ENCODE peak calls at places on chromosomes 1 and 21, in nine cellular contexts. A is hepatic stellate cell, X is left ventricle myocardium inferior, I is NCI-H1092 treated with DMSO at 0.1 percent for 48 hours, L is NAMALWA, W is NCI-H1105 treated with DMSO at 0.1 percent for 48 hours, H is KG1, Q is left ventricle myocardium superior, V is endodermal cell. Y is an unnamed sample.

GRCh38 chr1:244046907-244047738 is 4.0 kb upstream of the ZBTB18 start:
- DNase-seq in A (no peak), X (no peak), I (peak; percentile 22), L (no peak), W (no peak), H (peak; percentile 63), Q (no peak), V (no peak), Y (peak; percentile 13)

GRCh38 chr1:94658221-94658620 is 116.7 kb upstream of the F3 start:
- DNase-seq in A (peak; percentile 32), X (peak; percentile 39), I (no peak), L (no peak), W (no peak), H (no peak), Q (no peak), V (peak; percentile 80), Y (no peak)

GRCh38 chr1:156165083-156165482 is 11.7 kb downstream of the SEMA4A start:
- DNase-seq in A (no peak), X (no peak), I (no peak), L (no peak), W (no peak), H (no peak), Q (no peak), V (no peak), Y (no peak)

GRCh38 chr1:231693361-231694080 is 66.9 kb downstream of the DISC1 start:
- DNase-seq in A (no peak), X (peak; percentile 18), I (peak; percentile 12), L (no peak), W (no peak), H (no peak), Q (no peak), V (no peak), Y (no peak)

GRCh38 chr1:11013160-11013531 is 692 bp downstream of the TARDBP start:
- DNase-seq in A (no peak), X (no peak), I (no peak), L (no peak), W (no peak), H (no peak), Q (no peak), V (no peak), Y (peak; percentile 26)

GRCh38 chr1:178172939-178173338 is 79.0 kb downstream of the RASAL2 start:
- DNase-seq in A (no peak), X (no peak), I (no peak), L (no peak), W (no peak), H (no peak), Q (no peak), V (no peak), Y (no peak)

GRCh38 chr1:97500696-97501297 is 420.0 kb downstream of the DPYD start:
- DNase-seq in A (no peak), X (no peak), I (no peak), L (no peak), W (no peak), H (no peak), Q (no peak), V (no peak), Y (no peak)

GRCh38 chr21:37385179-37385765 is 18.7 kb downstream of the DYRK1A start:
- DNase-seq in A (no peak), X (no peak), I (no peak), L (no peak), W (no peak), H (no peak), Q (no peak), V (no peak), Y (no peak)

GRCh38 chr1:3992103-3992556 is 92.1 kb upstream of the C1orf174 start:
- DNase-seq in A (no peak), X (no peak), I (no peak), L (peak; percentile 60), W (no peak), H (no peak), Q (no peak), V (no peak), Y (no peak)

GRCh38 chr1:30816211-30817082 is 58.9 kb upstream of the LAPTM5 start:
- DNase-seq in A (peak; percentile 89), X (peak; percentile 44), I (peak; percentile 20), L (no peak), W (peak; percentile 27), H (no peak), Q (peak; percentile 58), V (peak; percentile 94), Y (no peak)

GRCh38 chr21:36437745-36438128 is 42.2 kb downstream of the CLDN14 start:
- DNase-seq in A (peak; percentile 66), X (no peak), I (no peak), L (no peak), W (no peak), H (no peak), Q (no peak), V (no peak), Y (no peak)

GRCh38 chr1:172976222-172977041 is 74.3 kb downstream of the TNFSF18 start:
- DNase-seq in A (no peak), X (no peak), I (no peak), L (no peak), W (no peak), H (no peak), Q (no peak), V (no peak), Y (no peak)

GRCh38 chr1:27299385-27300252 is 22.3 kb upstream of the TMEM222 start:
- DNase-seq in A (peak; percentile 96), X (peak; percentile 67), I (peak; percentile 31), L (no peak), W (no peak), H (no peak), Q (peak; percentile 76), V (peak; percentile 94), Y (no peak)

GRCh38 chr1:46410156-46411009 is 16.3 kb downstream of the FAAH start:
- DNase-seq in A (no peak), X (no peak), I (no peak), L (no peak), W (no peak), H (no peak), Q (no peak), V (no peak), Y (no peak)

GRCh38 chr1:110690966-110691365 is 16.2 kb upstream of the KCNA3 start:
- DNase-seq in A (no peak), X (no peak), I (no peak), L (no peak), W (no peak), H (no peak), Q (no peak), V (no peak), Y (no peak)

GRCh38 chr1:233613252-233614172 is at the start of gene KCNK1:
- DNase-seq in A (no peak), X (peak; percentile 51), I (peak; percentile 17), L (no peak), W (peak; percentile 27), H (no peak), Q (peak; percentile 80), V (peak; percentile 94), Y (no peak)

GRCh38 chr1:41578712-41579335 is 94.3 kb upstream of the EDN2 start:
- DNase-seq in A (no peak), X (no peak), I (no peak), L (peak; percentile 38), W (no peak), H (no peak), Q (no peak), V (peak; percentile 65), Y (peak; percentile 32)

GRCh38 chr21:34635307-34635706 is 20.4 kb upstream of the RCAN1 start:
- DNase-seq in A (no peak), X (no peak), I (no peak), L (peak; percentile 40), W (no peak), H (no peak), Q (no peak), V (peak; percentile 77), Y (no peak)

GRCh38 chr1:228034954-228035837 is 28.4 kb downstream of the WNT3A start:
- DNase-seq in A (no peak), X (no peak), I (no peak), L (no peak), W (no peak), H (no peak), Q (peak; percentile 11), V (no peak), Y (no peak)

GRCh38 chr1:234724517-234725176 is 114.7 kb upstream of the IRF2BP2 start:
- DNase-seq in A (no peak), X (peak; percentile 75), I (peak; percentile 100), L (no peak), W (peak; percentile 65), H (no peak), Q (peak; percentile 83), V (peak; percentile 76), Y (no peak)

GRCh38 chr1:230394134-230394533 is 32.0 kb downstream of the PGBD5 start:
- DNase-seq in A (no peak), X (no peak), I (no peak), L (peak; percentile 11), W (no peak), H (no peak), Q (no peak), V (peak; percentile 46), Y (no peak)

Y was measured in MM.1S.